ENCODE peak calls at places on chromosomes 7 and 10, in ten cellular contexts. P is spleen, G is neural progenitor cell, Q is A549, M is prostate gland, Y is keratinocyte, E is breast epithelium, I is aorta, H is IMR-90, Z is body of pancreas. K is an unnamed sample.
A peak's percentile ranks its signal among the peaks of the same experiment; 100 is the strongest.

GRCh38 chr7:95631545-95631944 is 35.2 kb upstream of the PDK4 start:
- DNase-seq in P (no peak), G (no peak), Q (no peak), M (no peak), Y (no peak), E (no peak), I (no peak), H (no peak), Z (no peak), K (no peak)

GRCh38 chr10:87551324-87551723 is 46.6 kb downstream of the MINPP1 start:
- DNase-seq in P (no peak), G (no peak), Q (no peak), M (no peak), Y (no peak), E (no peak), I (no peak), H (no peak), Z (no peak), K (no peak)

GRCh38 chr7:114422478-114423217 is 8.0 kb downstream of the FOXP2 start:
- DNase-seq in P (no peak), G (peak; percentile 29), Q (no peak), M (no peak), Y (no peak), E (no peak), I (no peak), H (no peak), Z (no peak), K (no peak)

GRCh38 chr10:100894589-100895294 is 18.0 kb upstream of the SLF2 start:
- DNase-seq in P (no peak), G (no peak), Q (no peak), M (no peak), Y (no peak), E (no peak), I (no peak), H (no peak), Z (no peak), K (no peak)

GRCh38 chr10:24484771-24485170 is 238.9 kb downstream of the ARHGAP21 start:
- DNase-seq in P (no peak), G (no peak), Q (no peak), M (no peak), Y (no peak), E (no peak), I (no peak), H (no peak), Z (no peak), K (no peak)

GRCh38 chr10:43233601-43234430 is 33.0 kb downstream of the RASGEF1A start:
- DNase-seq in P (peak; percentile 61), G (no peak), Q (no peak), M (no peak), Y (no peak), E (no peak), I (no peak), H (no peak), Z (peak; percentile 6), K (no peak)

GRCh38 chr7:124724079-124724478 is 41.5 kb downstream of the GPR37 start:
- DNase-seq in P (no peak), G (no peak), Q (no peak), M (no peak), Y (no peak), E (no peak), I (no peak), H (no peak), Z (no peak), K (no peak)

GRCh38 chr7:130286881-130287280 is 6.1 kb upstream of the CPA4 start:
- DNase-seq in P (no peak), G (no peak), Q (no peak), M (no peak), Y (no peak), E (no peak), I (no peak), H (peak; percentile 41), Z (peak; percentile 76), K (no peak)

GRCh38 chr7:23520582-23520981 is 11.2 kb downstream of the TRA2A start:
- DNase-seq in P (no peak), G (no peak), Q (peak; percentile 29), M (no peak), Y (no peak), E (no peak), I (no peak), H (no peak), Z (no peak), K (no peak)

GRCh38 chr7:42091461-42092229 is 145.4 kb downstream of the GLI3 start:
- DNase-seq in P (no peak), G (peak; percentile 62), Q (no peak), M (peak; percentile 72), Y (no peak), E (no peak), I (no peak), H (peak; percentile 64), Z (no peak), K (peak; percentile 72)

GRCh38 chr10:112666070-112666469 is 219.1 kb downstream of the VTI1A start:
- DNase-seq in P (no peak), G (no peak), Q (no peak), M (no peak), Y (no peak), E (no peak), I (no peak), H (no peak), Z (no peak), K (no peak)

GRCh38 chr7:44637788-44638594 is 31.6 kb downstream of the OGDH start:
- DNase-seq in P (no peak), G (no peak), Q (peak; percentile 88), M (no peak), Y (peak; percentile 76), E (no peak), I (peak; percentile 77), H (peak; percentile 89), Z (no peak), K (no peak)

GRCh38 chr10:80464557-80465466 is 10.7 kb downstream of the TSPAN14 start:
- DNase-seq in P (peak; percentile 80), G (peak; percentile 93), Q (no peak), M (no peak), Y (no peak), E (no peak), I (no peak), H (peak; percentile 45), Z (peak; percentile 68), K (no peak)

GRCh38 chr7:102891693-102892261 is 21.0 kb upstream of the LRRC17 start:
- DNase-seq in P (no peak), G (no peak), Q (peak; percentile 36), M (peak; percentile 58), Y (no peak), E (peak; percentile 26), I (peak; percentile 82), H (peak; percentile 89), Z (peak; percentile 75), K (no peak)

GRCh38 chr7:100705341-100705752 is 574 bp upstream of the POP7 start:
- DNase-seq in P (peak; percentile 95), G (peak; percentile 88), Q (peak; percentile 71), M (peak; percentile 64), Y (no peak), E (peak; percentile 58), I (peak; percentile 84), H (peak; percentile 59), Z (peak; percentile 74), K (peak; percentile 60)

GRCh38 chr7:18212788-18213187 is 185.1 kb upstream of the PRPS1L1 start:
- DNase-seq in P (no peak), G (no peak), Q (no peak), M (no peak), Y (no peak), E (no peak), I (no peak), H (peak; percentile 30), Z (no peak), K (no peak)

GRCh38 chr10:117168135-117168674 is 29.1 kb upstream of the KCNK18 start:
- DNase-seq in P (peak; percentile 93), G (peak; percentile 88), Q (peak; percentile 62), M (no peak), Y (no peak), E (no peak), I (peak; percentile 63), H (peak; percentile 10), Z (peak; percentile 67), K (no peak)

GRCh38 chr7:47968852-47969774 is 10.3 kb downstream of the HUS1 start:
- DNase-seq in P (no peak), G (peak; percentile 86), Q (peak; percentile 75), M (peak; percentile 28), Y (no peak), E (no peak), I (no peak), H (peak; percentile 74), Z (peak; percentile 55), K (peak; percentile 70)

GRCh38 chr10:49631975-49632374 is 18.1 kb downstream of the CHAT start:
- DNase-seq in P (peak; percentile 46), G (no peak), Q (no peak), M (no peak), Y (no peak), E (no peak), I (peak; percentile 37), H (no peak), Z (no peak), K (no peak)

GRCh38 chr7:44769381-44770209 is 20.9 kb downstream of the ZMIZ2 start:
- DNase-seq in P (no peak), G (peak; percentile 21), Q (no peak), M (no peak), Y (no peak), E (peak; percentile 32), I (no peak), H (peak; percentile 47), Z (peak; percentile 51), K (no peak)

GRCh38 chr10:75650648-75651047 is 219.2 kb downstream of the LRMDA start:
- DNase-seq in P (no peak), G (no peak), Q (no peak), M (no peak), Y (no peak), E (no peak), I (no peak), H (no peak), Z (no peak), K (no peak)

GRCh38 chr10:32951111-32951510 is 6.9 kb downstream of the ITGB1 start:
- DNase-seq in P (no peak), G (no peak), Q (peak; percentile 65), M (no peak), Y (no peak), E (no peak), I (no peak), H (no peak), Z (no peak), K (no peak)
- H3K4me3 ChIP-seq in P (no peak overlapping the region), G (peak overlapping the region; percentile 47), Q (peak overlapping the region; percentile 74), M (no peak overlapping the region), Y (peak overlapping the region; percentile 60), E (no peak overlapping the region), I (no peak overlapping the region), H (peak overlapping the region; percentile 27), Z (no peak overlapping the region), K (no peak overlapping the region)

GRCh38 chr7:2808891-2809660 is 35.0 kb downstream of the GNA12 start:
- DNase-seq in P (peak; percentile 82), G (no peak), Q (no peak), M (no peak), Y (no peak), E (no peak), I (peak; percentile 68), H (no peak), Z (no peak), K (no peak)
- H3K4me1 ChIP-seq in P (peaks cover 6% of the 10 kb centered on the region), G (peaks cover 5% of the 10 kb centered on the region), Q (peaks cover 44% of the 10 kb centered on the region), M (no peaks in the 10 kb centered on the region), Y (peaks cover 4% of the 10 kb centered on the region), E (peaks cover 13% of the 10 kb centered on the region), I (no peaks in the 10 kb centered on the region), H (peaks cover 49% of the 10 kb centered on the region), Z (no peaks in the 10 kb centered on the region), K (peaks cover 14% of the 10 kb centered on the region)

GRCh38 chr7:151349507-151349853 is 7.9 kb downstream of the NUB1 start:
- DNase-seq in P (no peak), G (no peak), Q (no peak), M (no peak), Y (no peak), E (no peak), I (no peak), H (no peak), Z (peak; percentile 20), K (no peak)
- H3K4me3 ChIP-seq in P (peak overlapping the region; percentile 27), G (no peak overlapping the region), Q (no peak overlapping the region), M (no peak overlapping the region), Y (no peak overlapping the region), E (no peak overlapping the region), I (no peak overlapping the region), H (no peak overlapping the region), Z (no peak overlapping the region), K (no peak overlapping the region)

GRCh38 chr10:126226205-126226604 is 162.1 kb downstream of the ADAM12 start:
- DNase-seq in P (no peak), G (no peak), Q (no peak), M (no peak), Y (no peak), E (no peak), I (no peak), H (no peak), Z (peak; percentile 20), K (no peak)
- H3K4me1 ChIP-seq in P (no peaks in the 10 kb centered on the region), G (peaks cover 31% of the 10 kb centered on the region), Q (peaks cover 4% of the 10 kb centered on the region), M (no peaks in the 10 kb centered on the region), Y (peaks cover 9% of the 10 kb centered on the region), E (no peaks in the 10 kb centered on the region), I (no peaks in the 10 kb centered on the region), H (peaks cover 8% of the 10 kb centered on the region), Z (no peaks in the 10 kb centered on the region), K (peaks cover 1% of the 10 kb centered on the region)

K was measured in iPS DF 6.9.